ENCODE peak calls at places on chromosomes 4 and X, in four cellular contexts. J is foreskin fibroblast; Z is stimulated activated CD4-positive, alpha-beta T cell treated with anti-CD3 and anti-CD28 coated beads, Interleukin-15, amount 100 ng/mL, for 24 hours; A is upper lobe of right lung. H is an unnamed sample.

GRCh38 chr4:186719925-186720694 is 3.5 kb downstream of the FAT1 start:
- DNase-seq in J (peak), Z (peak), A (no peak), H (no peak)

GRCh38 chrX:101415180-101416130 is 7.4 kb downstream of the HNRNPH2 start:
- DNase-seq in J (peak), Z (no peak), A (no peak), H (no peak)

GRCh38 chr4:187141101-187141500 is 417.4 kb upstream of the FAT1 start:
- DNase-seq in J (no peak), Z (no peak), A (no peak), H (no peak)

GRCh38 chr4:107719927-107720722 is at the start of gene PAPSS1:
- DNase-seq in J (peak), Z (peak), A (peak), H (peak)

GRCh38 chrX:48918644-48919340 is at the start of gene PIM2:
- DNase-seq in J (peak), Z (peak), A (peak), H (peak)

GRCh38 chr4:167555338-167556022 is 321.2 kb upstream of the SPOCK3 start:
- DNase-seq in J (peak), Z (no peak), A (no peak), H (no peak)

GRCh38 chr4:7155611-7156071 is 36.7 kb upstream of the SORCS2 start:
- DNase-seq in J (peak), Z (no peak), A (peak), H (peak)

GRCh38 chrX:103573205-103573604 is 12.1 kb upstream of the TCEAL4 start:
- DNase-seq in J (no peak), Z (no peak), A (no peak), H (no peak)

GRCh38 chrX:13667940-13668339 is 15.0 kb downstream of the TCEANC start:
- DNase-seq in J (no peak), Z (no peak), A (no peak), H (no peak)

GRCh38 chr4:163738521-163738920 is 244.0 kb downstream of the TMA16 start:
- DNase-seq in J (no peak), Z (no peak), A (no peak), H (no peak)

GRCh38 chr4:47839259-47839658 is 1.4 kb upstream of the CORIN start:
- DNase-seq in J (peak), Z (peak), A (no peak), H (no peak)

H was measured in mesenteric fat pad.